ENCODE peak calls at places on chromosome 3, in nine cellular contexts. One of them, this sample, is unnamed.

GRCh38 chr3:195692781-195693427 is 27.9 kb upstream of the MUC20 start:
- DNase-seq in heart left ventricle: no peak
- DNase-seq in fibroblast of pulmonary artery: no peak
- DNase-seq in HepG2: no peak
- DNase-seq in foreskin keratinocyte: no peak
- DNase-seq in natural killer cell: no peak
- DNase-seq in fibroblast of the aortic adventitia: no peak
- DNase-seq in GM10248: no peak
- DNase-seq in AG09309: no peak
- DNase-seq in this sample: no peak

GRCh38 chr3:105809204-105809893 is 59.5 kb downstream of the CBLB start:
- DNase-seq in heart left ventricle: no peak
- DNase-seq in fibroblast of pulmonary artery: no peak
- DNase-seq in HepG2: peak
- DNase-seq in foreskin keratinocyte: no peak
- DNase-seq in natural killer cell: no peak
- DNase-seq in fibroblast of the aortic adventitia: no peak
- DNase-seq in GM10248: no peak
- DNase-seq in AG09309: no peak
- DNase-seq in this sample: no peak

GRCh38 chr3:24387493-24387892 is 107.2 kb downstream of the THRB start:
- DNase-seq in heart left ventricle: no peak
- DNase-seq in fibroblast of pulmonary artery: peak
- DNase-seq in HepG2: no peak
- DNase-seq in foreskin keratinocyte: peak
- DNase-seq in natural killer cell: no peak
- DNase-seq in fibroblast of the aortic adventitia: peak
- DNase-seq in GM10248: no peak
- DNase-seq in AG09309: no peak
- DNase-seq in this sample: no peak

GRCh38 chr3:31064021-31064420 is 169.6 kb upstream of the GADL1 start:
- DNase-seq in heart left ventricle: no peak
- DNase-seq in fibroblast of pulmonary artery: no peak
- DNase-seq in HepG2: no peak
- DNase-seq in foreskin keratinocyte: peak
- DNase-seq in natural killer cell: no peak
- DNase-seq in fibroblast of the aortic adventitia: peak
- DNase-seq in GM10248: no peak
- DNase-seq in AG09309: no peak
- DNase-seq in this sample: no peak

GRCh38 chr3:150227839-150228238 is 180.3 kb upstream of the TSC22D2 start:
- DNase-seq in heart left ventricle: peak
- DNase-seq in fibroblast of pulmonary artery: peak
- DNase-seq in HepG2: peak
- DNase-seq in foreskin keratinocyte: no peak
- DNase-seq in natural killer cell: no peak
- DNase-seq in fibroblast of the aortic adventitia: peak
- DNase-seq in GM10248: peak
- DNase-seq in AG09309: no peak
- DNase-seq in this sample: no peak

GRCh38 chr3:156181509-156181908 is 61.1 kb downstream of the KCNAB1 start:
- DNase-seq in heart left ventricle: no peak
- DNase-seq in fibroblast of pulmonary artery: peak
- DNase-seq in HepG2: no peak
- DNase-seq in foreskin keratinocyte: peak
- DNase-seq in natural killer cell: no peak
- DNase-seq in fibroblast of the aortic adventitia: peak
- DNase-seq in GM10248: no peak
- DNase-seq in AG09309: no peak
- DNase-seq in this sample: no peak

GRCh38 chr3:177554900-177555759 is 357.8 kb upstream of the TBL1XR1 start:
- DNase-seq in heart left ventricle: no peak
- DNase-seq in fibroblast of pulmonary artery: peak
- DNase-seq in HepG2: no peak
- DNase-seq in foreskin keratinocyte: no peak
- DNase-seq in natural killer cell: no peak
- DNase-seq in fibroblast of the aortic adventitia: peak
- DNase-seq in GM10248: no peak
- DNase-seq in AG09309: peak
- DNase-seq in this sample: no peak

GRCh38 chr3:114527036-114527644 is 233.3 kb downstream of the TIGIT start:
- DNase-seq in heart left ventricle: no peak
- DNase-seq in fibroblast of pulmonary artery: peak
- DNase-seq in HepG2: peak
- DNase-seq in foreskin keratinocyte: no peak
- DNase-seq in natural killer cell: no peak
- DNase-seq in fibroblast of the aortic adventitia: peak
- DNase-seq in GM10248: peak
- DNase-seq in AG09309: no peak
- DNase-seq in this sample: no peak

GRCh38 chr3:41907330-41908073 is 54.4 kb downstream of the ULK4 start:
- DNase-seq in heart left ventricle: no peak
- DNase-seq in fibroblast of pulmonary artery: peak
- DNase-seq in HepG2: no peak
- DNase-seq in foreskin keratinocyte: peak
- DNase-seq in natural killer cell: no peak
- DNase-seq in fibroblast of the aortic adventitia: no peak
- DNase-seq in GM10248: no peak
- DNase-seq in AG09309: no peak
- DNase-seq in this sample: no peak

GRCh38 chr3:172622916-172623700 is 87.8 kb downstream of the NCEH1 start:
- DNase-seq in heart left ventricle: no peak
- DNase-seq in fibroblast of pulmonary artery: peak
- DNase-seq in HepG2: no peak
- DNase-seq in foreskin keratinocyte: peak
- DNase-seq in natural killer cell: no peak
- DNase-seq in fibroblast of the aortic adventitia: peak
- DNase-seq in GM10248: peak
- DNase-seq in AG09309: no peak
- DNase-seq in this sample: no peak

GRCh38 chr3:188947401-188947982 is 224.3 kb upstream of the TPRG1 start:
- DNase-seq in heart left ventricle: peak
- DNase-seq in fibroblast of pulmonary artery: peak
- DNase-seq in HepG2: no peak
- DNase-seq in foreskin keratinocyte: peak
- DNase-seq in natural killer cell: no peak
- DNase-seq in fibroblast of the aortic adventitia: peak
- DNase-seq in GM10248: no peak
- DNase-seq in AG09309: no peak
- DNase-seq in this sample: peak

GRCh38 chr3:25690768-25691548 is 26.3 kb upstream of the TOP2B start:
- DNase-seq in heart left ventricle: no peak
- DNase-seq in fibroblast of pulmonary artery: no peak
- DNase-seq in HepG2: no peak
- DNase-seq in foreskin keratinocyte: no peak
- DNase-seq in natural killer cell: no peak
- DNase-seq in fibroblast of the aortic adventitia: no peak
- DNase-seq in GM10248: no peak
- DNase-seq in AG09309: no peak
- DNase-seq in this sample: no peak

GRCh38 chr3:183287301-183287971 is 34.4 kb downstream of the B3GNT5 start:
- DNase-seq in heart left ventricle: no peak
- DNase-seq in fibroblast of pulmonary artery: peak
- DNase-seq in HepG2: no peak
- DNase-seq in foreskin keratinocyte: no peak
- DNase-seq in natural killer cell: no peak
- DNase-seq in fibroblast of the aortic adventitia: peak
- DNase-seq in GM10248: no peak
- DNase-seq in AG09309: peak
- DNase-seq in this sample: no peak

GRCh38 chr3:170419301-170420087 is 826 bp downstream of the CLDN11 start:
- DNase-seq in heart left ventricle: peak
- DNase-seq in fibroblast of pulmonary artery: peak
- DNase-seq in HepG2: no peak
- DNase-seq in foreskin keratinocyte: no peak
- DNase-seq in natural killer cell: no peak
- DNase-seq in fibroblast of the aortic adventitia: peak
- DNase-seq in GM10248: peak
- DNase-seq in AG09309: no peak
- DNase-seq in this sample: no peak

GRCh38 chr3:160739079-160739478 is 17.0 kb upstream of the PPM1L start:
- DNase-seq in heart left ventricle: peak
- DNase-seq in fibroblast of pulmonary artery: peak
- DNase-seq in HepG2: no peak
- DNase-seq in foreskin keratinocyte: no peak
- DNase-seq in natural killer cell: no peak
- DNase-seq in fibroblast of the aortic adventitia: peak
- DNase-seq in GM10248: no peak
- DNase-seq in AG09309: no peak
- DNase-seq in this sample: no peak

GRCh38 chr3:183159319-183159718 is 3.2 kb downstream of the LAMP3 start:
- DNase-seq in heart left ventricle: no peak
- DNase-seq in fibroblast of pulmonary artery: no peak
- DNase-seq in HepG2: no peak
- DNase-seq in foreskin keratinocyte: no peak
- DNase-seq in natural killer cell: no peak
- DNase-seq in fibroblast of the aortic adventitia: no peak
- DNase-seq in GM10248: no peak
- DNase-seq in AG09309: no peak
- DNase-seq in this sample: no peak

DNA sequence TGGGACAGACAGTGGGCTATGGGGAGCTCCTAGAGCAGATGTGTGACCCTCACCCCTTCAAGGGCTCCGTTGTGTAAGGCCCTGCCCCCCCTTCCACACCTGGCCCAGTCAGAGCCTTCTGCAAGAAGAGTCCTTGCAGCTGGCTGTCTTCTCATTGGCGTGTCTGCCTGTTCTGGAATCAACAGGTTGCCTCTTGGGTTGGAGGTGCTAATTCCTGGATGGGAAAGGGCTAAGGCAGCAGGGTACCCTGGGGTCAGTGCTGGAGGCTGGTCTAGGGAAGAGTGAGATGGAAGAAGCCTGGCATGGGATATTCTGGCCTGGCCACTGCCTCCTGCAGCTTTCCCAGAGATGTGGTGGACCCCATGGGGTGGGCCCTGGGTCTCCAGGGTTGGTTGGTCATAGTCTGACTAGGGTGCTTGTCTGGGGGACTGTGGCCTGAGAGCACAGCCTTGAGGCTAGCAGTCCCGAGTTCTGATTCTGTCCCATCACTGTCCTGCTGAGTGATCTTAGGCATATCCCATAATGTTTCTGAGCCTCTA is 5.1 kb downstream of the TEX264 start:
- DNase-seq in heart left ventricle: no peak
- DNase-seq in fibroblast of pulmonary artery: no peak
- DNase-seq in HepG2: no peak
- DNase-seq in foreskin keratinocyte: no peak
- DNase-seq in natural killer cell: no peak
- DNase-seq in fibroblast of the aortic adventitia: no peak
- DNase-seq in GM10248: no peak
- DNase-seq in AG09309: no peak
- DNase-seq in this sample: no peak
- TF ChIP-seq CTCF in heart left ventricle: no peak
- TF ChIP-seq CTCF in fibroblast of pulmonary artery: no peak
- TF ChIP-seq CTCF in HepG2: no peak
- TF ChIP-seq CTCF in foreskin keratinocyte: no peak
- TF ChIP-seq CTCF in natural killer cell: no peak
- TF ChIP-seq CTCF in fibroblast of the aortic adventitia: no peak
- TF ChIP-seq CTCF in GM10248: no peak
- TF ChIP-seq CTCF in AG09309: no peak
- TF ChIP-seq CTCF in this sample: no peak

DNA sequence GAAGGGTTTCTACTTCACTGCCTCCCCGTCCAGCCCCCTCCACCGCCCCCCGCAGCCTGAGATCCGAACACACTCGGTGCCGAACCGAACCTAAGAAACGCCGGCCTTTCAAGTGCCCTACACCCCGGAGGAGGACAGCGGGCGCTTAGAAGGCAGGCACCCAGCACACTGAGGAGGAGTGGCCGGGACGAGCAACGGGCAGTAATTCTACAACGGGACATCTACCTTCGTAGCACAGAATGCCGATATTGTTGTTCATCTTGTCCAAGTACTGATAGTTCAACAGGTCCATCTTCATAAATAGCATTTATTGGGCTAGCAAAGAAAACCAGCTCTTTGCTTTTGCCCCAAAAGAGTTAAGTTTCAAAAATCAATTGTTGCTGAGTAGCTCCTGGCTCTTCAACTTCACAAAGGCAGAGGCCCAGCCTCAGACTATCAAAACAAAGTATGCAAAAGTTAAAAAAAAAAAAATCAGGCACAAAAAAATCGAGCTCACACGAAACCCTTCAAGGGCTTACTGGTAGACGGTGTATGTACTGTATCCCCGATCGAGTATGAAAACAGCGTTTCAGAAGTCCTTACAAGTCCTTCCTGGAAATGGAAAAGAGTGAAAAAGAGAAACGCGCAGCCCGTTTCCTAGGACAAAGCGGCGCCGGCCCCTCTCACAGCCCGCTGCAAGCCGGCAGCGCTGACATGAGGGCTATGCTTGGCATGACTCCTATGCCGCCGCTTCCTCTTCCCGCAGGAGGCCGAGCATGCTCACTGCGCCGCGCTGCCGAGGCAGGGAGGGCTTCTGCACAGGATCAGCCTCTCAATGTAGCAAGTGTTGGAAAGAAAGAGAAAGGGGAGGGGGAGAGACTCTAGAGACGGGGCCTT is at the start of gene VGLL4:
- DNase-seq in heart left ventricle: peak
- DNase-seq in fibroblast of pulmonary artery: peak
- DNase-seq in HepG2: peak
- DNase-seq in foreskin keratinocyte: peak
- DNase-seq in natural killer cell: peak
- DNase-seq in fibroblast of the aortic adventitia: peak
- DNase-seq in GM10248: peak
- DNase-seq in AG09309: peak
- DNase-seq in this sample: peak
- TF ChIP-seq CTCF in heart left ventricle: no peak
- TF ChIP-seq CTCF in fibroblast of pulmonary artery: peak
- TF ChIP-seq CTCF in HepG2: peak
- TF ChIP-seq CTCF in foreskin keratinocyte: peak
- TF ChIP-seq CTCF in natural killer cell: no peak
- TF ChIP-seq CTCF in fibroblast of the aortic adventitia: no peak
- TF ChIP-seq CTCF in GM10248: no peak
- TF ChIP-seq CTCF in AG09309: peak
- TF ChIP-seq CTCF in this sample: no peak

DNA sequence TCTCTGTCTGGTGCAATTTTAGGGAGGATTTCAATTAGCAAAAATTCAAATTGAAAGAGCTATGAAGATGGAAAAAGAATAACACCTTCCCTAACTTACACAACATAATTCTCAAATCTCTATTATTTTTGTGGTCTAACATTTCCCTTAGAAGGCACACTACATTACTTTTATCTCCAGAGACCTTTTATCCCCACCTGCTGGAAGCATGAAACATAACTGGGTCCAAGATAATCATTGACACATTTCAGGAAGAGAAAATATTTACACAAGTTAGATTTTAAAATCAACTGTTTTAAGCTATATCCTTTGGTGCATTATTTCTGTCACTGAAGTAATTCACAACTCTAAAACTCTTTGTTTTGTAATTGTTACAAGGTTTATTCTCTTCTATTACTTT is 779.5 kb downstream of the ROBO1 start:
- DNase-seq in heart left ventricle: no peak
- DNase-seq in fibroblast of pulmonary artery: peak
- DNase-seq in HepG2: peak
- DNase-seq in foreskin keratinocyte: no peak
- DNase-seq in natural killer cell: no peak
- DNase-seq in fibroblast of the aortic adventitia: peak
- DNase-seq in GM10248: no peak
- DNase-seq in AG09309: no peak
- DNase-seq in this sample: no peak
- TF ChIP-seq CTCF in heart left ventricle: peak
- TF ChIP-seq CTCF in fibroblast of pulmonary artery: peak
- TF ChIP-seq CTCF in HepG2: peak
- TF ChIP-seq CTCF in foreskin keratinocyte: peak
- TF ChIP-seq CTCF in natural killer cell: no peak
- TF ChIP-seq CTCF in fibroblast of the aortic adventitia: peak
- TF ChIP-seq CTCF in GM10248: no peak
- TF ChIP-seq CTCF in AG09309: peak
- TF ChIP-seq CTCF in this sample: no peak

GRCh38 chr3:108322352-108322751 is 26.0 kb downstream of the HHLA2 start:
- DNase-seq in heart left ventricle: no peak
- DNase-seq in fibroblast of pulmonary artery: no peak
- DNase-seq in HepG2: no peak
- DNase-seq in foreskin keratinocyte: no peak
- DNase-seq in natural killer cell: no peak
- DNase-seq in fibroblast of the aortic adventitia: no peak
- DNase-seq in GM10248: no peak
- DNase-seq in AG09309: no peak
- DNase-seq in this sample: no peak
- TF ChIP-seq CTCF in heart left ventricle: peak
- TF ChIP-seq CTCF in fibroblast of pulmonary artery: peak
- TF ChIP-seq CTCF in HepG2: peak
- TF ChIP-seq CTCF in foreskin keratinocyte: peak
- TF ChIP-seq CTCF in natural killer cell: peak
- TF ChIP-seq CTCF in fibroblast of the aortic adventitia: no peak
- TF ChIP-seq CTCF in GM10248: no peak
- TF ChIP-seq CTCF in AG09309: peak
- TF ChIP-seq CTCF in this sample: no peak

This sample was measured in omental fat pad.